ENCODE peak calls at places on chromosomes 7 and 10, in six cellular contexts. A is astrocyte of the cerebellum, H is psoas muscle, R is Caco-2, I is GM06990, C is endothelial cell. Z is an unnamed sample.

GRCh38 chr7:92636018-92636560 is 45.9 kb upstream of the FAM133B start:
- DNase-seq in A (no peak), H (no peak), R (no peak), I (no peak), C (no peak), Z (no peak)

GRCh38 chr10:34520084-34520483 is 295.0 kb downstream of the PARD3 start:
- DNase-seq in A (no peak), H (no peak), R (no peak), I (no peak), C (no peak), Z (no peak)

GRCh38 chr7:96800824-96801223 is 91.2 kb upstream of the SEM1 start:
- DNase-seq in A (peak; percentile 12), H (no peak), R (no peak), I (no peak), C (no peak), Z (no peak)

GRCh38 chr7:153331427-153331826 is 571.9 kb downstream of the ACTR3B start:
- DNase-seq in A (no peak), H (no peak), R (no peak), I (no peak), C (no peak), Z (no peak)

GRCh38 chr10:110610308-110610774 is 33.8 kb upstream of the RBM20 start:
- DNase-seq in A (peak; percentile 29), H (no peak), R (peak; percentile 56), I (no peak), C (peak; percentile 67), Z (no peak)

GRCh38 chr10:132047575-132048293 is 18.0 kb upstream of the JAKMIP3 start:
- DNase-seq in A (no peak), H (no peak), R (no peak), I (no peak), C (no peak), Z (no peak)

GRCh38 chr10:36597921-36598320 is 527.5 kb upstream of the ANKRD30A start:
- DNase-seq in A (no peak), H (no peak), R (no peak), I (no peak), C (no peak), Z (no peak)

GRCh38 chr7:139648617-139648932 is 125.1 kb downstream of the CLEC2L start:
- DNase-seq in A (no peak), H (no peak), R (no peak), I (peak; percentile 36), C (no peak), Z (no peak)

GRCh38 chr10:133405272-133405671 is 11.3 kb downstream of the MTG1 start:
- DNase-seq in A (no peak), H (no peak), R (no peak), I (no peak), C (no peak), Z (no peak)

GRCh38 chr10:75400769-75401568 is 595 bp downstream of the ZNF503 start:
- DNase-seq in A (no peak), H (peak; percentile 63), R (no peak), I (peak; percentile 9), C (peak; percentile 71), Z (peak; percentile 80)

GRCh38 chr10:95469251-95469650 is 91.9 kb downstream of the SORBS1 start:
- DNase-seq in A (no peak), H (no peak), R (no peak), I (no peak), C (no peak), Z (no peak)

GRCh38 chr10:17729630-17730029 is 22.4 kb upstream of the TMEM236 start:
- DNase-seq in A (no peak), H (no peak), R (no peak), I (no peak), C (no peak), Z (no peak)

GRCh38 chr7:136086712-136087111 is 109.6 kb upstream of the MTPN start:
- DNase-seq in A (peak; percentile 75), H (no peak), R (peak; percentile 81), I (peak; percentile 3), C (no peak), Z (no peak)

DNA sequence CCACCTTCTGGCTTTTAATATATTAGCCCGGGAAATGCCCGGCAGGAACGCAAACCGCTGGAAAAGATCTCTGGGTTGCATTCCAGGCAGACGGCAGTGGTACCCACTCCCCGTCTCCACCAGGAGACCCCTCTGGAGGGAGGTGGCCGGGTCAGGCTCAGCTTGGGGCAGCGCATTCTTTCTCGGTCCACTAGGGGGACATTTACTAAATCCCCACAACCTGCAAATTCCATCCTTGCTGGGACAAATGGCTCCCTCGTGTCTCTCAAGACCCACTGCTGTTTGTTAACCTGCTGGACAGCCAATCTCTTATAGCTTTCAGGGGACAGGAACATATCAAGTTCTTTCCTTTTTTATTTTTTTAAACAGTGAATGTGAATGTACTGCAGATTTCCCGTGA is 45.8 kb upstream of the CARD11 start:
- DNase-seq in A (no peak), H (no peak), R (peak; percentile 49), I (no peak), C (peak; percentile 53), Z (no peak)
- TF ChIP-seq CTCF in A (peak; percentile 50), H (no peak), R (peak; percentile 59), I (peak; percentile 55), C (peak; percentile 82), Z (peak; percentile 76)

DNA sequence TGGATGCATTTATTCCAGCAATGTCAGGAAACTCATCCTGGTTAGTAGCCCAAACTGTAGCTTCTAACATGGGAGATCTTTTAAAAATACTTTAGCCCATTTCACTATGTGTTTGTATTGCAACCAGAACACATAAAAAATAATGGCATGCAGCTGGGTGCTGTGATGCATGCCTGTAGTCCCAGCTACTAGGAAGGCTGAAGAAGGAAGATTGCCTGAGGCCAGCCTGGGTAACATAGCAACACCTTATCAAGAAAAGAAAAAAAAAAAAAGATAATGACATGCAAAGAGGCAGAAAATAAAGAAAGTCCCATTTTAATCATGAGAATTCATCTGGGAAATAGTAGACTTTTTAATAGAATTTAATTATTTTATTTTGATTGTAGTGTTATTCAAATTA is 517.0 kb upstream of the TEX47 start:
- DNase-seq in A (no peak), H (no peak), R (no peak), I (no peak), C (no peak), Z (no peak)
- TF ChIP-seq CTCF in A (no peak), H (no peak), R (no peak), I (no peak), C (no peak), Z (no peak)

GRCh38 chr10:43380610-43381222 is 9.3 kb downstream of the FXYD4 start:
- DNase-seq in A (no peak), H (no peak), R (no peak), I (no peak), C (no peak), Z (no peak)
- TF ChIP-seq CTCF in A (no peak), H (no peak), R (no peak), I (no peak), C (no peak), Z (peak; percentile 52)

GRCh38 chr10:91907914-91908357 is 1.4 kb downstream of the FGFBP3 start:
- DNase-seq in A (no peak), H (no peak), R (no peak), I (no peak), C (no peak), Z (no peak)

GRCh38 chr10:91910467-91910866 is 1.2 kb upstream of the FGFBP3 start:
- DNase-seq in A (no peak), H (no peak), R (no peak), I (no peak), C (no peak), Z (no peak)

GRCh38 chr10:91909178-91909677 is at the start of gene FGFBP3:
- DNase-seq in A (no peak), H (no peak), R (peak; percentile 51), I (no peak), C (peak; percentile 17), Z (no peak)

GRCh38 chr10:91907033-91907594 is 2.2 kb downstream of the FGFBP3 start:
- DNase-seq in A (no peak), H (no peak), R (no peak), I (no peak), C (no peak), Z (no peak)

DNA sequence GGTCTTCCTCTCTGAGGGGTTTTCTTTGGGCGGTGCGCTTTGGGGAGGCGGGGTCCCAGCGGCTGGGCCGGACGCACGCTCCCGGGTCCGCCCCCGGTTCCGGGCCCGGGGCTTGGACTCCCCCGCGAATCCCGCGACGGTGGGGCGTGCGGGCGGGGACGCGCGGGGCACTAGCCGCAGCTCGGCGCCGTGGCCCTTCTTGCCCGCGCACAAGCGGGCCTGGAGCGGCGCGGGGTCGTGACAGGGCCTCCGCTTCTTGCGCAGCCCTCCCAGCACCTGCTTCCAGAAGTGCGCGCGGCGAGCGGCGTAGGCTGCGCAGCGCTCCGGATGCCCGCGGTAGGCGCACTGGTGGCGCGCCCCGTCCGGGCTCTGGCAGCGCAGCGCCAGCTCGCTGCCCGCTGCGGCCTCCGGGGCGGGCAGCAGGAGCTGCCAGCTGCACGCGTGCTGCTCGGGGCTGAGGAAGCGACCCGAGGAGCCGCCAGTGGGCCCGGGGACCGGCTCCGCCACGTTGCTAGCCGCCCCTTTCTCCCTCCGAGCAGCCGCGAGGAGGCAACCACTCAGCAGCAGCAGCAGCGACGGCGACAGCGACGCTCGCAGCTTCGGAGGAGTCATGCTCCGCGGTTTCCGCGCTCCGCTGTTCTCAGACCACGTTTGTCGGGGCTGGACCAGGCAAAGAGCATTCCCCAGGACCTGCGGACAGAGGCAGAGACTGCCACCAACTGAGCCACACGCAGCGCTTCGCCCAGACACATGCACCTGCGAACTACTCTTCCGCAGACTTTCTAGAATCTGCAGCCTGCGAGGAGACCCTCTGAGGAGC is 718 bp downstream of the FGFBP3 start:
- DNase-seq in A (no peak), H (peak; percentile 77), R (peak; percentile 91), I (peak; percentile 86), C (peak; percentile 77), Z (peak; percentile 79)
- TF ChIP-seq CTCF in A (peak; percentile 27), H (peak; percentile 35), R (peak; percentile 82), I (peak; percentile 75), C (no peak), Z (peak; percentile 58)

DNA sequence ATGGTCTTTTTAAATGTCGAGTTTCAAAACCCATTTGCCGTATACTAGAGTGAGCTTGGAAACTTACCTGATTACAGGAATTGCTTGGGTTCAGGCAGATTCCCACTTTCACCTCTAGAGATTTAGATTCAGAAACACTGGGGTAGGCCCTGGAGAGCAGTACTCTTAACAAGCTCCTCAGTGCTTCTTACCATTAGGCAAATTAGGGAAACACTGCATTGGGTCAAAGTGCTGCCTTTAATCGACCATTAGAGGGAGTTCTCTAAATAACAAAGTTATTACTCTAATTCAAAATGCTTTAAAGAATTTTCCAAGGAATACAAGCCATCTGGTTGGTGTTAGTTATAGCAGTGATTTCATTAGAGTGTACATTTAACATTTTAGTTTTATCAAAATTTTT is 324.6 kb downstream of the GFRA1 start:
- DNase-seq in A (peak; percentile 36), H (no peak), R (no peak), I (no peak), C (no peak), Z (no peak)
- TF ChIP-seq CTCF in A (peak; percentile 56), H (no peak), R (no peak), I (peak; percentile 9), C (peak; percentile 36), Z (peak; percentile 57)

DNA sequence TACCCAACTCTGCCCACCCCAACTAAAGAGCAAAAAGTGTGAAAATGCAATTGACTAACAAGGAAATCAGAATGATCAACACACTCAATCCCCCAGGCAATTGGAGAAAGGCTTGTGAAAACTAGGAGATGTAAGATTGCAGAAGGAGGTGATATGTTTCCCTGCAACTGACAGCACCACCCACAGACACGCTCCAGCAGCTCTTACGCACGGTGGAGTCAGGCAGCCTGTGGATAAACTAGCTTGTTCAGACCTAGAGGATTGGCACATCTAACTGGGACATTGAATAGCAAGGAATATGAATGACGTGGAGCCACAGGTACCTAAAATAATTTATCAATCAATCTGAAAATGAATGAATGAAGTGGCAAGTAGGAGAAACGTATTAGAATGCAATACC is 125.7 kb upstream of the MYO3A start:
- DNase-seq in A (no peak), H (no peak), R (no peak), I (no peak), C (no peak), Z (no peak)
- TF ChIP-seq CTCF in A (no peak), H (no peak), R (no peak), I (no peak), C (no peak), Z (no peak)

GRCh38 chr7:68425377-68425776 is 1172.9 kb upstream of the AUTS2 start:
- DNase-seq in A (no peak), H (no peak), R (no peak), I (no peak), C (no peak), Z (no peak)
- TF ChIP-seq CTCF in A (no peak), H (peak; percentile 4), R (no peak), I (no peak), C (no peak), Z (peak; percentile 27)

Z was measured in type B pancreatic cell.